ENCODE peak calls at places on chromosomes 6 and 20, in seven cellular contexts. One of them, this sample, is unnamed.
A peak's percentile ranks its signal among the peaks of the same experiment; 100 is the strongest.

GRCh38 chr20:59148713-59149493 is 14.7 kb upstream of the ZNF831 start:
- DNase-seq in dorsolateral prefrontal cortex: no peak
- DNase-seq in Peyer's patch: peak; percentile 68
- DNase-seq in endothelial cell: no peak
- DNase-seq in foreskin fibroblast: no peak
- DNase-seq in fibroblast of mammary gland: no peak
- DNase-seq in GM12865: no peak
- DNase-seq in this sample: no peak

GRCh38 chr20:36950432-36951197 is 893 bp downstream of the SAMHD1 start:
- DNase-seq in dorsolateral prefrontal cortex: peak; percentile 57
- DNase-seq in Peyer's patch: peak; percentile 43
- DNase-seq in endothelial cell: peak; percentile 31
- DNase-seq in foreskin fibroblast: peak; percentile 67
- DNase-seq in fibroblast of mammary gland: peak; percentile 49
- DNase-seq in GM12865: peak; percentile 48
- DNase-seq in this sample: peak; percentile 23

GRCh38 chr6:163120223-163120622 is 294.3 kb upstream of the QKI start:
- DNase-seq in dorsolateral prefrontal cortex: no peak
- DNase-seq in Peyer's patch: no peak
- DNase-seq in endothelial cell: no peak
- DNase-seq in foreskin fibroblast: no peak
- DNase-seq in fibroblast of mammary gland: no peak
- DNase-seq in GM12865: no peak
- DNase-seq in this sample: no peak

GRCh38 chr6:26555505-26556262 is 17.5 kb downstream of the HMGN4 start:
- DNase-seq in dorsolateral prefrontal cortex: no peak
- DNase-seq in Peyer's patch: no peak
- DNase-seq in endothelial cell: no peak
- DNase-seq in foreskin fibroblast: no peak
- DNase-seq in fibroblast of mammary gland: peak; percentile 43
- DNase-seq in GM12865: peak; percentile 49
- DNase-seq in this sample: no peak

GRCh38 chr6:16619777-16620176 is 141.5 kb downstream of the ATXN1 start:
- DNase-seq in dorsolateral prefrontal cortex: no peak
- DNase-seq in Peyer's patch: no peak
- DNase-seq in endothelial cell: no peak
- DNase-seq in foreskin fibroblast: no peak
- DNase-seq in fibroblast of mammary gland: no peak
- DNase-seq in GM12865: no peak
- DNase-seq in this sample: no peak

GRCh38 chr6:127367023-127367375 is 23.6 kb upstream of the ECHDC1 start:
- DNase-seq in dorsolateral prefrontal cortex: no peak
- DNase-seq in Peyer's patch: no peak
- DNase-seq in endothelial cell: no peak
- DNase-seq in foreskin fibroblast: no peak
- DNase-seq in fibroblast of mammary gland: no peak
- DNase-seq in GM12865: no peak
- DNase-seq in this sample: no peak

GRCh38 chr6:137415127-137415833 is 78.9 kb downstream of the OLIG3 start:
- DNase-seq in dorsolateral prefrontal cortex: peak; percentile 51
- DNase-seq in Peyer's patch: peak; percentile 53
- DNase-seq in endothelial cell: peak; percentile 69
- DNase-seq in foreskin fibroblast: peak; percentile 83
- DNase-seq in fibroblast of mammary gland: peak; percentile 76
- DNase-seq in GM12865: peak; percentile 76
- DNase-seq in this sample: peak; percentile 69

GRCh38 chr6:15504581-15505350 is 158.1 kb downstream of the DTNBP1 start:
- DNase-seq in dorsolateral prefrontal cortex: peak; percentile 72
- DNase-seq in Peyer's patch: no peak
- DNase-seq in endothelial cell: no peak
- DNase-seq in foreskin fibroblast: peak; percentile 94
- DNase-seq in fibroblast of mammary gland: peak; percentile 98
- DNase-seq in GM12865: no peak
- DNase-seq in this sample: peak; percentile 98

GRCh38 chr6:52517502-52518278 is 59.2 kb downstream of the TRAM2 start:
- DNase-seq in dorsolateral prefrontal cortex: peak; percentile 95
- DNase-seq in Peyer's patch: peak; percentile 28
- DNase-seq in endothelial cell: peak; percentile 17
- DNase-seq in foreskin fibroblast: peak; percentile 97
- DNase-seq in fibroblast of mammary gland: peak; percentile 99
- DNase-seq in GM12865: peak; percentile 69
- DNase-seq in this sample: peak; percentile 95

GRCh38 chr6:150236114-150236513 is 93.3 kb downstream of the PPP1R14C start:
- DNase-seq in dorsolateral prefrontal cortex: no peak
- DNase-seq in Peyer's patch: no peak
- DNase-seq in endothelial cell: no peak
- DNase-seq in foreskin fibroblast: no peak
- DNase-seq in fibroblast of mammary gland: no peak
- DNase-seq in GM12865: no peak
- DNase-seq in this sample: no peak

GRCh38 chr20:22312744-22313346 is 271.5 kb downstream of the FOXA2 start:
- DNase-seq in dorsolateral prefrontal cortex: no peak
- DNase-seq in Peyer's patch: no peak
- DNase-seq in endothelial cell: peak; percentile 54
- DNase-seq in foreskin fibroblast: peak; percentile 4
- DNase-seq in fibroblast of mammary gland: peak; percentile 49
- DNase-seq in GM12865: peak; percentile 28
- DNase-seq in this sample: no peak

GRCh38 chr6:16136086-16136485 is 7.2 kb downstream of the MYLIP start:
- DNase-seq in dorsolateral prefrontal cortex: no peak
- DNase-seq in Peyer's patch: no peak
- DNase-seq in endothelial cell: no peak
- DNase-seq in foreskin fibroblast: no peak
- DNase-seq in fibroblast of mammary gland: no peak
- DNase-seq in GM12865: no peak
- DNase-seq in this sample: no peak

GRCh38 chr6:105204331-105204730 is 24.5 kb upstream of the POPDC3 start:
- DNase-seq in dorsolateral prefrontal cortex: no peak
- DNase-seq in Peyer's patch: no peak
- DNase-seq in endothelial cell: no peak
- DNase-seq in foreskin fibroblast: no peak
- DNase-seq in fibroblast of mammary gland: peak; percentile 34
- DNase-seq in GM12865: no peak
- DNase-seq in this sample: no peak

GRCh38 chr6:132023490-132023889 is 72.3 kb upstream of the CCN2 start:
- DNase-seq in dorsolateral prefrontal cortex: no peak
- DNase-seq in Peyer's patch: no peak
- DNase-seq in endothelial cell: no peak
- DNase-seq in foreskin fibroblast: peak; percentile 13
- DNase-seq in fibroblast of mammary gland: peak; percentile 4
- DNase-seq in GM12865: no peak
- DNase-seq in this sample: no peak

GRCh38 chr20:57159193-57159851 is 107.1 kb downstream of the BMP7 start:
- DNase-seq in dorsolateral prefrontal cortex: no peak
- DNase-seq in Peyer's patch: no peak
- DNase-seq in endothelial cell: no peak
- DNase-seq in foreskin fibroblast: no peak
- DNase-seq in fibroblast of mammary gland: no peak
- DNase-seq in GM12865: no peak
- DNase-seq in this sample: no peak

GRCh38 chr6:110255356-110255755 is 75.1 kb downstream of the CDC40 start:
- DNase-seq in dorsolateral prefrontal cortex: no peak
- DNase-seq in Peyer's patch: no peak
- DNase-seq in endothelial cell: peak; percentile 66
- DNase-seq in foreskin fibroblast: peak; percentile 66
- DNase-seq in fibroblast of mammary gland: peak; percentile 26
- DNase-seq in GM12865: peak; percentile 18
- DNase-seq in this sample: peak; percentile 6

GRCh38 chr6:112563368-112563767 is 216.2 kb downstream of the RFPL4B start:
- DNase-seq in dorsolateral prefrontal cortex: no peak
- DNase-seq in Peyer's patch: no peak
- DNase-seq in endothelial cell: no peak
- DNase-seq in foreskin fibroblast: peak; percentile 19
- DNase-seq in fibroblast of mammary gland: no peak
- DNase-seq in GM12865: no peak
- DNase-seq in this sample: peak; percentile 7

GRCh38 chr20:10216146-10216741 is 2.4 kb upstream of the SNAP25 start:
- DNase-seq in dorsolateral prefrontal cortex: no peak
- DNase-seq in Peyer's patch: no peak
- DNase-seq in endothelial cell: no peak
- DNase-seq in foreskin fibroblast: peak; percentile 38
- DNase-seq in fibroblast of mammary gland: peak; percentile 41
- DNase-seq in GM12865: no peak
- DNase-seq in this sample: no peak

GRCh38 chr6:139391709-139392108 is 17.3 kb upstream of the CITED2 start:
- DNase-seq in dorsolateral prefrontal cortex: no peak
- DNase-seq in Peyer's patch: no peak
- DNase-seq in endothelial cell: no peak
- DNase-seq in foreskin fibroblast: no peak
- DNase-seq in fibroblast of mammary gland: no peak
- DNase-seq in GM12865: no peak
- DNase-seq in this sample: no peak
- TF ChIP-seq CTCF in dorsolateral prefrontal cortex: no peak
- TF ChIP-seq CTCF in Peyer's patch: no peak
- TF ChIP-seq CTCF in endothelial cell: no peak
- TF ChIP-seq CTCF in foreskin fibroblast: no peak
- TF ChIP-seq CTCF in fibroblast of mammary gland: no peak
- TF ChIP-seq CTCF in GM12865: no peak
- TF ChIP-seq CTCF in this sample: no peak

DNA sequence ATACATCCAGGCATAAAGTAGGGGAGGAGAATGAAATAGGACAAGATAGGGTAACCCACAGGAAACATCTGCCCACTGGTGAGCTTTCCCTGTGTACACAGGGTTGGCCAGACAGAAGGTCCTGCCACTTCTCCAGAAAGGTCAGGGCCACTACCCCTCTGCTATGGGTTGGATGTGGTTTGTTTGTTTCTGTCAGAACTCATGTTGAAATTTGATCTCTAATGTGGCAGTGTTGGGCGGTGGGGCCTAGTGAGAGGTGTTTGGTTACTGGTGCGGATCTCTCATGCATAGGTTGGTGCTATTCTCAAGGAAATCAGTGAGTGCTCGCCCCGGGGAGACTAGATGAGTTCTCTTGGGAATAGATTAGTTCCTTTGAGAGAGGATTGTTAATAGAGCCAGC is 15.6 kb upstream of the MAS1 start:
- DNase-seq in dorsolateral prefrontal cortex: no peak
- DNase-seq in Peyer's patch: no peak
- DNase-seq in endothelial cell: no peak
- DNase-seq in foreskin fibroblast: no peak
- DNase-seq in fibroblast of mammary gland: no peak
- DNase-seq in GM12865: peak; percentile 56
- DNase-seq in this sample: no peak
- TF ChIP-seq CTCF in dorsolateral prefrontal cortex: no peak
- TF ChIP-seq CTCF in Peyer's patch: no peak
- TF ChIP-seq CTCF in endothelial cell: no peak
- TF ChIP-seq CTCF in foreskin fibroblast: no peak
- TF ChIP-seq CTCF in fibroblast of mammary gland: no peak
- TF ChIP-seq CTCF in GM12865: no peak
- TF ChIP-seq CTCF in this sample: no peak

DNA sequence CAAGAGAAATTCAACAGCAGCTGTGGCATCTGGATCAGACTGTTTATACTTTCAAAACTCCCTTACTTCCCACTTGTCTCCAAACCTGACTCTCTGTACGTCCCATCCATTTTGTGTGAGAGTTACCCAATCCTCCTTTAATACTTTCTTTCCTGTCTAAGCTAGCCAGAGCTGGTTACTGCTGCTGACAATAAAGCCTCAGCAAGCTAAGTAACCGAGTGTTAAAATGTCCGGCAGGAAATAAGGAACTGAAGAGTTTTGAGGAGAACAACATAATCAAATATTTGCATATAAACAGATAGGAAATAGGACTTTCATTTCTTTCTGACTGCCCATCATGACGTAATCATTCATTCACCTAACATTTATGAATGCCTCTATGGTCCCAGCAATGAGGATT is 11.6 kb downstream of the TMEM30A start:
- DNase-seq in dorsolateral prefrontal cortex: no peak
- DNase-seq in Peyer's patch: no peak
- DNase-seq in endothelial cell: no peak
- DNase-seq in foreskin fibroblast: no peak
- DNase-seq in fibroblast of mammary gland: no peak
- DNase-seq in GM12865: no peak
- DNase-seq in this sample: no peak
- TF ChIP-seq CTCF in dorsolateral prefrontal cortex: no peak
- TF ChIP-seq CTCF in Peyer's patch: no peak
- TF ChIP-seq CTCF in endothelial cell: no peak
- TF ChIP-seq CTCF in foreskin fibroblast: no peak
- TF ChIP-seq CTCF in fibroblast of mammary gland: no peak
- TF ChIP-seq CTCF in GM12865: no peak
- TF ChIP-seq CTCF in this sample: no peak

GRCh38 chr6:142675517-142675916 is 269.5 kb downstream of the HIVEP2 start:
- DNase-seq in dorsolateral prefrontal cortex: no peak
- DNase-seq in Peyer's patch: no peak
- DNase-seq in endothelial cell: no peak
- DNase-seq in foreskin fibroblast: no peak
- DNase-seq in fibroblast of mammary gland: no peak
- DNase-seq in GM12865: no peak
- DNase-seq in this sample: no peak

GRCh38 chr6:142671791-142672190 is 273.2 kb downstream of the HIVEP2 start:
- DNase-seq in dorsolateral prefrontal cortex: no peak
- DNase-seq in Peyer's patch: no peak
- DNase-seq in endothelial cell: no peak
- DNase-seq in foreskin fibroblast: no peak
- DNase-seq in fibroblast of mammary gland: no peak
- DNase-seq in GM12865: peak; percentile 79
- DNase-seq in this sample: no peak

GRCh38 chr6:142665393-142665792 is 279.6 kb downstream of the HIVEP2 start:
- DNase-seq in dorsolateral prefrontal cortex: no peak
- DNase-seq in Peyer's patch: no peak
- DNase-seq in endothelial cell: no peak
- DNase-seq in foreskin fibroblast: no peak
- DNase-seq in fibroblast of mammary gland: no peak
- DNase-seq in GM12865: no peak
- DNase-seq in this sample: no peak

GRCh38 chr6:142666599-142667185 is 278.3 kb downstream of the HIVEP2 start:
- DNase-seq in dorsolateral prefrontal cortex: no peak
- DNase-seq in Peyer's patch: no peak
- DNase-seq in endothelial cell: no peak
- DNase-seq in foreskin fibroblast: no peak
- DNase-seq in fibroblast of mammary gland: no peak
- DNase-seq in GM12865: peak; percentile 16
- DNase-seq in this sample: no peak

GRCh38 chr6:142669701-142670351 is 275.1 kb downstream of the HIVEP2 start:
- DNase-seq in dorsolateral prefrontal cortex: no peak
- DNase-seq in Peyer's patch: no peak
- DNase-seq in endothelial cell: no peak
- DNase-seq in foreskin fibroblast: no peak
- DNase-seq in fibroblast of mammary gland: no peak
- DNase-seq in GM12865: no peak
- DNase-seq in this sample: no peak
- TF ChIP-seq CTCF in dorsolateral prefrontal cortex: no peak
- TF ChIP-seq CTCF in Peyer's patch: no peak
- TF ChIP-seq CTCF in endothelial cell: no peak
- TF ChIP-seq CTCF in foreskin fibroblast: no peak
- TF ChIP-seq CTCF in fibroblast of mammary gland: no peak
- TF ChIP-seq CTCF in GM12865: no peak
- TF ChIP-seq CTCF in this sample: no peak

DNA sequence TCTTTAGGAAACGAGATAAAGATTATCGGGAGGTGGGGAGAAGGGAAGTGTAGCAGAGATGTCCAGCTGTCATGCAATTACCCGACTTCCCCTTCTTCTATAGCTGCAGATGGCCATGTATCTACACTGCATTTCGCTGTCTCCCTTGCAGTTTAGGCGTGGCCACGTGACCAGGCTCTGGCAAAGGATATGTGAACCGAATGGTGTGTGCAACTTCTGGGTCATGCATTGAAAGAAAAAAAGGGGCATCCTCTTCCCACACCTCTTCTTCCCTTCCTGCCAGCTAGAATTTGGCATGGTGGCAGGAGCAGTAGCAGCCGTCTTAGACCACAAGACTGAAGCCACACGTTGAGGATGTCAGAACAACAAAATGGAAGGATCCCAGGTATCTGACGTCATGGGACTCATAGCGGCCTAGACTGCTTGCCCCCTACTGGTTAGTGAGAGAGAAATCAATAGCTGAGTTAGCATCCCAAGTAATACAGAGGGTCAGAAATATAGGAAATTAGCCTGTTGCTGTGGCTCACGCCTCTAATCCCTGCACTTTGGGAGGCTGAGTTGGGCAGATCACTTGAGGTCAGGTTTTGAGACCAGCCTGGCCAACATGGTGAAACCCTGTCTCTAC is 32.8 kb downstream of the TCF15 start:
- DNase-seq in dorsolateral prefrontal cortex: no peak
- DNase-seq in Peyer's patch: no peak
- DNase-seq in endothelial cell: no peak
- DNase-seq in foreskin fibroblast: peak; percentile 31
- DNase-seq in fibroblast of mammary gland: peak; percentile 38
- DNase-seq in GM12865: peak; percentile 54
- DNase-seq in this sample: no peak
- TF ChIP-seq CTCF in dorsolateral prefrontal cortex: no peak
- TF ChIP-seq CTCF in Peyer's patch: peak; percentile 24
- TF ChIP-seq CTCF in endothelial cell: peak; percentile 34
- TF ChIP-seq CTCF in foreskin fibroblast: peak; percentile 14
- TF ChIP-seq CTCF in fibroblast of mammary gland: peak; percentile 38
- TF ChIP-seq CTCF in GM12865: peak; percentile 38
- TF ChIP-seq CTCF in this sample: peak; percentile 61

This sample was measured in HFFc6.